ENCODE peak calls at places on chromosomes 12 and 14, in five cellular contexts. G is heart right ventricle; Y is stimulated activated naive CD8-positive, alpha-beta T cell treated with anti-CD3 and anti-CD28 coated beads, Interleukin-15, amount 100 ng/mL, for 72 hours; R is anterior cingulate cortex; Q is left cardiac atrium. L is an unnamed sample.

GRCh38 chr12:52086944-52087835 is 7.7 kb downstream of the SMIM41 start:
- DNase-seq in Q (no peak), G (no peak), Y (no peak), R (no peak), L (no peak)

GRCh38 chr14:75342762-75343599 is 64.4 kb downstream of the FOS start:
- DNase-seq in Q (no peak), R (peak), Y (no peak), G (no peak), L (no peak)

GRCh38 chr14:31933716-31934115 is 143.4 kb upstream of the ARHGAP5 start:
- DNase-seq in Q (no peak), R (no peak), G (no peak), Y (no peak), L (no peak)

GRCh38 chr14:64522591-64523355 is 17.8 kb upstream of the HSPA2 start:
- DNase-seq in G (no peak), Y (no peak), Q (no peak), R (no peak), L (no peak)

GRCh38 chr12:109737111-109737510 is 23.5 kb downstream of the FAM222A start:
- DNase-seq in G (no peak), Q (no peak), Y (no peak), R (no peak), L (no peak)

GRCh38 chr12:52203126-52203921 is 11.5 kb upstream of the KRT80 start:
- DNase-seq in Q (peak), G (no peak), Y (peak), R (no peak), L (peak)

GRCh38 chr14:35297677-35298076 is 5.5 kb downstream of the PSMA6 start:
- DNase-seq in Y (no peak), Q (no peak), G (no peak), R (no peak), L (no peak)

GRCh38 chr12:109018276-109018675 is 2.6 kb downstream of the SVOP start:
- DNase-seq in R (no peak), Q (no peak), G (no peak), Y (no peak), L (no peak)

L was measured in heart left ventricle.